ENCODE peak calls at places on chromosome 14, in five cellular contexts. M, Y, T, H and R are unnamed samples.
A peak's percentile ranks its signal among the peaks of the same experiment; 100 is the strongest.

GRCh38 chr14:77406718-77407117 is 16.6 kb downstream of the NOXRED1 start:
- DNase-seq in M (no peak), Y (peak; percentile 10), T (no peak), H (no peak), R (no peak)

GRCh38 chr14:75333523-75334190 is 55.0 kb downstream of the FOS start:
- DNase-seq in M (no peak), Y (no peak), T (no peak), H (no peak), R (no peak)

GRCh38 chr14:30283822-30284446 is 275.0 kb upstream of the G2E3 start:
- DNase-seq in M (peak; percentile 58), Y (peak; percentile 53), T (peak; percentile 7), H (peak; percentile 60), R (peak; percentile 70)

GRCh38 chr14:74691456-74691855 is 21.4 kb downstream of the AREL1 start:
- DNase-seq in M (no peak), Y (no peak), T (no peak), H (no peak), R (no peak)

GRCh38 chr14:97251423-97252155 is 454.4 kb downstream of the VRK1 start:
- DNase-seq in M (no peak), Y (no peak), T (no peak), H (no peak), R (no peak)

GRCh38 chr14:75979641-75980422 is 2.0 kb downstream of the TGFB3 start:
- DNase-seq in M (peak; percentile 37), Y (no peak), T (peak; percentile 77), H (no peak), R (no peak)

GRCh38 chr14:61822458-61822857 is 60.2 kb downstream of the SNAPC1 start:
- DNase-seq in M (no peak), Y (no peak), T (no peak), H (no peak), R (no peak)

GRCh38 chr14:52380294-52380693 is 66.2 kb downstream of the PTGER2 start:
- DNase-seq in M (peak; percentile 81), Y (peak; percentile 75), T (no peak), H (no peak), R (peak; percentile 53)

GRCh38 chr14:46985529-46986137 is 334.1 kb upstream of the RPL10L start:
- DNase-seq in M (no peak), Y (no peak), T (no peak), H (no peak), R (no peak)

GRCh38 chr14:96103075-96103474 is 63.9 kb downstream of the C14orf132 start:
- DNase-seq in M (no peak), Y (no peak), T (no peak), H (no peak), R (no peak)

DNA sequence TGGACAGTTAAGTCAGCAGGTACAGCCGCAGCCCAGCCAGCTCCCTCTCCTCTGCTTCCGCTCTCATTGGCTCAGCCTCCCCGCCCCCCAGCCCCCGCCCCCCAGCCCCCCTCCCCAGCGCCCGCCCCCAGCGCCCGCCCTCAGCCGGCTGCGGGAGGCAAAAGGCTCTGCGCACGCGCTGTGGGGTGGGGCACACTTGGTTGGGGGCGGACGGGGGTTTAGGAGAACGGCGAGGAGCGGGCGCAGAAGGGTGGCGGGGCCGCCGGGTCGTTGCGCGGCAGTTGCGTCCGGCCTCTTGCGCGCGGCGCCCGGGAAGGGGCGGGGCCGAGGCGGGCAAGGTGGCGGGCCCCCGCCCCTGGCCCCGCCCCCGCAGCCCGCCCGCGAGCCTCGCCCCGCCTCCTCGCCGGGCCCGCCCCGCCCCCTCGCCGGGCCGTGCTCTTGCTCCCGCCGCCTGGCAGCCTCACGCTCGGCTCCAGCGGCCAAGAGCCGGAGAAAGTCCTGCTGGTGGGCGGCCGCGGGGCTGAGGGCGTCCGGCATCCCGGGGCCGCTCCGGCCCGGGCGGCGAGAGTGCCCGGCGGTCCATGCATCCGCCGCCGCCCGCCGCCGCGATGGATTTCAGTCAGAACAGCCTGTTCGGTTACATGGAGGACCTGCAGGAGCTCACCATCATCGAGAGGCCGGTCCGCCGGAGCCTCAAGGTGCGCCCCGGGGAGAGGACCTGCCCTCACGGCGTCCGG is at the start of gene PPP4R4:
- DNase-seq in M (peak; percentile 76), Y (peak; percentile 70), T (peak; percentile 97), H (peak; percentile 64), R (peak; percentile 94)
- H3K9ac ChIP-seq in M (peak within 1 kb of the TSS; percentile 40), Y (peak within 1 kb of the TSS; percentile 19), T (peak within 1 kb of the TSS; percentile 75), H (no peak within 1 kb of the TSS), R (peak within 1 kb of the TSS; percentile 55)

GRCh38 chr14:91395466-91395865 is 22.2 kb downstream of the CCDC88C start:
- DNase-seq in M (no peak), Y (no peak), T (no peak), H (no peak), R (no peak)

GRCh38 chr14:91398192-91398591 is 19.4 kb downstream of the CCDC88C start:
- DNase-seq in M (no peak), Y (no peak), T (no peak), H (no peak), R (no peak)

GRCh38 chr14:91394105-91395081 is 23.2 kb downstream of the CCDC88C start:
- DNase-seq in M (no peak), Y (no peak), T (no peak), H (no peak), R (no peak)

GRCh38 chr14:91396959-91397815 is 20.4 kb downstream of the CCDC88C start:
- DNase-seq in M (no peak), Y (no peak), T (no peak), H (peak; percentile 17), R (no peak)

DNA sequence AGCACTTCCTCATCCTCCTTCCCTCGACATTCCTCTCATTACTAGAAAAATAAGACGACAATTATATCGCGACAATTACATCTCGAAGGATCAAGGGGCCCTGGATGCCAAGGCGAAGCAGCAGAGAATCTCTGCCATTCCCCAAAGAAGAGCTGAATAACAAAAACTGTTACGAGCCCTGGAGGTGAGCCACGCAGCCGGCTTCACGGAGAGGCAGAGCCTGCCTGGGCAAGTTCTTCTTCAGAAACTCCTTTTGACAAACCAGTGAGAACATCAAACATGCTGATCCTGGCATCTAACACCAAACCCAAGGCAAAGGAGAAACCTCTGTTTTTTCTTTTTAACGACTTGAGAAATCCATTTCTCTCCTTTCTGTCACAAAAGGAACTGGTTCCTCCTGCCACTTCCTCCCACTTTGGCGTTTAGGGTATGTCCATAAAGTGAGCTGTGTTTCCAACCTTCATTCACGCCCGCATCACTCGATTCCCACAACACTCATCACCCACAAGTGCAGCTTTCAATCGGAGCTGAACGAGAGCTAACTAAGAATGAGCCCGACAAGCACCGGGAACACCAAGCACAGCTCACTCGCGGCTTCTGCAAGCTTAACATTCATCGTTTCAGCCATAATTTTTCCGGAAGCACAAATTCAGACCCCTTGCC is 21.5 kb downstream of the CCDC88C start:
- DNase-seq in M (no peak), Y (no peak), T (no peak), H (no peak), R (no peak)
- H3K4me3 ChIP-seq in M (no peak overlapping the region), Y (no peak overlapping the region), T (no peak overlapping the region), H (no peak overlapping the region), R (no peak overlapping the region)

DNA sequence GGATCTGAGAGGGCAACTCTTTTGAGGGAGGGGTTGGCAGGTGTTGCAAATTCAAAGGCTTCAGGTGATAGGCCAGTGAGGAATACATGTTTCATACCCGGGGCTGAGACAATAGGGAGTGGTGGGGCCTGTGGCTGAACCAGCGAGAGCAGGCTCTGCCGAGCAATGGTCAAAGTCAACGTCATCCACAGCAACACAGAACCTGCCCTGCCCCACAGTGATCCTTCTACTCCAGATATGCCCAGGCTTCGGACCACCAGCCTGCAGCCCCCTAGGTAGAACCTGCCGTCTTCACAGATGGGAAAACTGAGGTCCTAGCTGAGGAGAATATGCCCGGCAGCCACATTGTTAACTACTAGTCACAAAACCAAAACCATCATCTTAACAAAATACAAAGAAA is 4.1 kb downstream of the SERPINA1 start:
- DNase-seq in M (no peak), Y (no peak), T (no peak), H (no peak), R (no peak)
- H3K4me1 ChIP-seq in M (peaks cover 5% of the 10 kb centered on the region), Y (no peaks in the 10 kb centered on the region), T (no peaks in the 10 kb centered on the region), H (no peaks in the 10 kb centered on the region), R (peaks cover 45% of the 10 kb centered on the region)

GRCh38 chr14:69400154-69400553 is 1.7 kb downstream of the SLC39A9 start:
- DNase-seq in M (no peak), Y (no peak), T (no peak), H (no peak), R (no peak)
- H3K9ac ChIP-seq in M (peak overlapping the region; percentile 99), Y (no peak overlapping the region), T (peak overlapping the region; percentile 99), H (no peak overlapping the region), R (peak overlapping the region; percentile 94)

DNA sequence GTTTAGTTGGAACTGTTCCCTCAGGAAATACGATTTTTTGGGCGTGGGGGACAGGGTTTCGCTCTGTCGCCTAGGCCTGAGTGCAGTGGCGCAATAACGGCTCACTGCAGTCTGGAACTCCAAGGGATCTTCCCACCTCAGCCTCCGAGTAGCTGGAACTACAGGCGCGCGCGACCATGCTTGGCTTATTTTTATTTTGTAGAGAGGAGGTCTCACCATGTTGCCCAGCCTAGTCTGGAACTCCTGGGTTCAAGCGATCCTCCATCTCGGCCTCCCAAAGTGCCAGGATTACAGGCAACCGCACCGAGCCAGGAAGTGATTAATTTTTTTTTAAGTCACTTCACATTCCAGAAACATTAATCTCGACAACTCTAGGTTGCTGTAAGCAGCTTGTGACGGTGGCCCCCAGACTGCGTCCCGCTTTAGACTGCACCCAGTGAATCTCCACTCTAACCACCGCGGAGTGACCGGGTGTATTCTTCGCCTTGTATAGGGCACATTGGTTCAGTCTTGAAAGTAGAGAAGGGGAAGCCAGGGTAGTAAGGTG is 825 bp upstream of the MIS18BP1 start:
- DNase-seq in M (peak; percentile 76), Y (peak; percentile 26), T (no peak), H (peak; percentile 59), R (no peak)
- H3K4me3 ChIP-seq in M (peak overlapping the region; percentile 84), Y (peak overlapping the region; percentile 82), T (peak overlapping the region; percentile 68), H (peak overlapping the region; percentile 19), R (peak overlapping the region; percentile 92)

GRCh38 chr14:31962920-31963319 is 114.2 kb upstream of the ARHGAP5 start:
- DNase-seq in M (no peak), Y (no peak), T (no peak), H (no peak), R (no peak)

GRCh38 chr14:31964490-31964889 is 112.6 kb upstream of the ARHGAP5 start:
- DNase-seq in M (no peak), Y (no peak), T (no peak), H (no peak), R (no peak)

GRCh38 chr14:31966896-31967668 is 110.0 kb upstream of the ARHGAP5 start:
- DNase-seq in M (peak; percentile 9), Y (no peak), T (no peak), H (no peak), R (no peak)

GRCh38 chr14:31965735-31966598 is 111.1 kb upstream of the ARHGAP5 start:
- DNase-seq in M (peak; percentile 34), Y (peak; percentile 4), T (no peak), H (no peak), R (no peak)

GRCh38 chr14:31964979-31965734 is 111.9 kb upstream of the ARHGAP5 start:
- DNase-seq in M (no peak), Y (no peak), T (no peak), H (no peak), R (no peak)
- H3K4me1 ChIP-seq in M (peaks cover 16% of the 10 kb centered on the region), Y (peaks cover 15% of the 10 kb centered on the region), T (peaks cover 13% of the 10 kb centered on the region), H (no peaks in the 10 kb centered on the region), R (peaks cover 31% of the 10 kb centered on the region)